ENCODE peak calls at places on chromosome 3, in nine cellular contexts. K is heart right ventricle; D is PC-3; Y is cardiac muscle cell; C is aorta; O is IMR-90; J is GM23248; U is CD4-positive, alpha-beta memory T cell; Q is stomach. L is an unnamed sample. For H3K36me3 and H3K9me3, the result is how much of the 10 kb centered on the place peaks cover.

GRCh38 chr3:29440321-29441019 is 159.6 kb downstream of the RBMS3 start:
- DNase-seq in K (no peak), D (peak), Y (peak), C (no peak), O (no peak), J (no peak), U (no peak), Q (no peak), L (no peak)

GRCh38 chr3:179146911-179147570 is 1.1 kb upstream of the PIK3CA start:
- DNase-seq in K (peak), D (peak), Y (peak), C (no peak), O (peak), J (peak), U (peak), Q (no peak), L (peak)

GRCh38 chr3:34948431-34948971 is 690.8 kb upstream of the ARPP21 start:
- DNase-seq in K (no peak), D (no peak), Y (no peak), C (no peak), O (no peak), J (no peak), U (no peak), Q (no peak), L (no peak)

GRCh38 chr3:54917862-54918261 is 10.0 kb downstream of the LRTM1 start:
- DNase-seq in K (no peak), D (peak), Y (no peak), C (no peak), O (no peak), J (peak), U (no peak), Q (no peak), L (no peak)

GRCh38 chr3:36416660-36417059 is 36.4 kb downstream of the STAC start:
- DNase-seq in K (no peak), D (peak), Y (no peak), C (no peak), O (no peak), J (no peak), U (no peak), Q (no peak), L (no peak)

GRCh38 chr3:76383781-76384180 is 598.4 kb upstream of the ZNF717 start:
- DNase-seq in K (peak), D (no peak), Y (peak), C (no peak), O (no peak), J (no peak), U (no peak), Q (no peak), L (no peak)

GRCh38 chr3:133884547-133885240 is 11.0 kb downstream of the RAB6B start:
- DNase-seq in K (no peak), D (no peak), Y (no peak), C (no peak), O (no peak), J (no peak), U (no peak), Q (no peak), L (no peak)

GRCh38 chr3:181567446-181568075 is 144.2 kb upstream of the SOX2 start:
- DNase-seq in K (no peak), D (no peak), Y (no peak), C (no peak), O (no peak), J (peak), U (no peak), Q (no peak), L (no peak)

GRCh38 chr3:8556470-8556869 is 54.8 kb downstream of the LMCD1 start:
- DNase-seq in K (no peak), D (no peak), Y (no peak), C (no peak), O (no peak), J (no peak), U (no peak), Q (no peak), L (no peak)

GRCh38 chr3:195150194-195151118 is 120.5 kb downstream of the XXYLT1 start:
- DNase-seq in K (peak), D (peak), Y (peak), C (peak), O (peak), J (peak), U (no peak), Q (peak), L (peak)

GRCh38 chr3:63076357-63076756 is 201.1 kb upstream of the CADPS start:
- DNase-seq in K (no peak), D (no peak), Y (no peak), C (no peak), O (no peak), J (no peak), U (no peak), Q (no peak), L (no peak)

GRCh38 chr3:131233900-131234667 is 147.5 kb upstream of the NUDT16 start:
- DNase-seq in K (no peak), D (no peak), Y (no peak), C (no peak), O (no peak), J (no peak), U (no peak), Q (no peak), L (no peak)

GRCh38 chr3:61387817-61388216 is 136.6 kb upstream of the FHIT start:
- DNase-seq in K (no peak), D (no peak), Y (no peak), C (no peak), O (no peak), J (no peak), U (no peak), Q (no peak), L (no peak)

GRCh38 chr3:99250821-99251355 is 349.4 kb upstream of the DCBLD2 start:
- DNase-seq in K (no peak), D (no peak), Y (peak), C (no peak), O (no peak), J (peak), U (no peak), Q (no peak), L (no peak)

GRCh38 chr3:169984287-169984686 is 17.7 kb downstream of the SEC62 start:
- DNase-seq in K (no peak), D (no peak), Y (no peak), C (no peak), O (no peak), J (no peak), U (no peak), Q (peak), L (no peak)

GRCh38 chr3:72698154-72698917 is 149.9 kb downstream of the SHQ1 start:
- DNase-seq in K (no peak), D (no peak), Y (no peak), C (no peak), O (no peak), J (no peak), U (no peak), Q (no peak), L (no peak)

GRCh38 chr3:114659109-114660081 is 365.6 kb downstream of the TIGIT start:
- DNase-seq in K (peak), D (no peak), Y (no peak), C (no peak), O (no peak), J (peak), U (no peak), Q (peak), L (no peak)

GRCh38 chr3:119514637-119515036 is 16.3 kb downstream of the TIMMDC1 start:
- DNase-seq in K (no peak), D (no peak), Y (no peak), C (no peak), O (no peak), J (no peak), U (no peak), Q (no peak), L (no peak)

GRCh38 chr3:106343841-106344240 is 475.0 kb upstream of the CBLB start:
- DNase-seq in K (no peak), D (no peak), Y (no peak), C (no peak), O (no peak), J (no peak), U (no peak), Q (no peak), L (no peak)

GRCh38 chr3:126125341-126125740 is 41.4 kb upstream of the SLC41A3 start:
- DNase-seq in K (peak), D (no peak), Y (no peak), C (peak), O (no peak), J (no peak), U (no peak), Q (peak), L (no peak)

GRCh38 chr3:154334973-154335420 is 10.7 kb upstream of the DHX36 start:
- DNase-seq in K (no peak), D (peak), Y (peak), C (no peak), O (peak), J (peak), U (peak), Q (no peak), L (no peak)

GRCh38 chr3:158748237-158748828 is 16.1 kb upstream of the RARRES1 start:
- DNase-seq in K (peak), D (peak), Y (no peak), C (peak), O (peak), J (peak), U (no peak), Q (peak), L (no peak)

GRCh38 chr3:35262376-35262775 is 376.9 kb upstream of the ARPP21 start:
- DNase-seq in K (no peak), D (no peak), Y (no peak), C (no peak), O (no peak), J (no peak), U (no peak), Q (no peak), L (no peak)

GRCh38 chr3:12679468-12679867 is 15.6 kb upstream of the RAF1 start:
- DNase-seq in K (no peak), D (peak), Y (no peak), C (no peak), O (peak), J (peak), U (no peak), Q (no peak), L (no peak)

GRCh38 chr3:101936419-101937331 is 87.4 kb downstream of the NFKBIZ start:
- DNase-seq in K (no peak), D (peak), Y (no peak), C (no peak), O (peak), J (peak), U (peak), Q (no peak), L (peak)

GRCh38 chr3:153706706-153707105 is 414.5 kb upstream of the ARHGEF26 start:
- DNase-seq in K (no peak), D (no peak), Y (no peak), C (no peak), O (no peak), J (no peak), U (no peak), Q (no peak), L (no peak)

GRCh38 chr3:172153335-172153861 is 114.0 kb downstream of the FNDC3B start:
- DNase-seq in K (peak), D (peak), Y (peak), C (peak), O (peak), J (peak), U (no peak), Q (peak), L (peak)

GRCh38 chr3:71581451-71581980 is 2.0 kb downstream of the FOXP1 start:
- DNase-seq in K (peak), D (peak), Y (peak), C (peak), O (no peak), J (peak), U (no peak), Q (peak), L (peak)

GRCh38 chr3:13231781-13232515 is 158.7 kb upstream of the IQSEC1 start:
- DNase-seq in K (no peak), D (no peak), Y (peak), C (no peak), O (no peak), J (no peak), U (no peak), Q (no peak), L (no peak)

GRCh38 chr3:196547067-196547466 is 21.3 kb downstream of the WDR53 start:
- DNase-seq in K (no peak), D (no peak), Y (no peak), C (no peak), O (no peak), J (no peak), U (no peak), Q (no peak), L (no peak)

GRCh38 chr3:126208618-126209256 is 28.4 kb upstream of the ALDH1L1 start:
- DNase-seq in K (peak), D (peak), Y (no peak), C (peak), O (peak), J (peak), U (no peak), Q (peak), L (no peak)

GRCh38 chr3:100213891-100214573 is 46.8 kb upstream of the TBC1D23 start:
- DNase-seq in K (no peak), D (peak), Y (no peak), C (no peak), O (peak), J (peak), U (no peak), Q (no peak), L (no peak)

GRCh38 chr3:174169736-174170135 is 689.4 kb upstream of the NAALADL2 start:
- DNase-seq in K (no peak), D (no peak), Y (no peak), C (no peak), O (no peak), J (no peak), U (no peak), Q (no peak), L (no peak)
- H3K36me3 ChIP-seq in K (under half), D (under half), Y (under half), C (under half), O (under half), J (under half), U (under half), Q (under half), L (under half)

GRCh38 chr3:127645371-127646015 is 16.5 kb downstream of the PODXL2 start:
- DNase-seq in K (no peak), D (no peak), Y (no peak), C (no peak), O (no peak), J (no peak), U (no peak), Q (no peak), L (no peak)

GRCh38 chr3:127647171-127647884 is 18.3 kb downstream of the PODXL2 start:
- DNase-seq in K (no peak), D (no peak), Y (peak), C (no peak), O (no peak), J (no peak), U (no peak), Q (no peak), L (no peak)

GRCh38 chr3:127640031-127640355 is 11.0 kb downstream of the PODXL2 start:
- DNase-seq in K (no peak), D (no peak), Y (no peak), C (no peak), O (no peak), J (no peak), U (no peak), Q (no peak), L (no peak)

GRCh38 chr3:127646501-127647046 is 17.6 kb downstream of the PODXL2 start:
- DNase-seq in K (no peak), D (no peak), Y (no peak), C (no peak), O (no peak), J (peak), U (no peak), Q (no peak), L (no peak)

GRCh38 chr3:127644641-127645040 is 15.7 kb downstream of the PODXL2 start:
- DNase-seq in K (no peak), D (no peak), Y (no peak), C (no peak), O (no peak), J (no peak), U (no peak), Q (no peak), L (no peak)
- H3K27ac ChIP-seq in K (no peak), D (no peak), Y (no peak), C (no peak), O (no peak), J (no peak), U (no peak), Q (no peak), L (no peak)

DNA sequence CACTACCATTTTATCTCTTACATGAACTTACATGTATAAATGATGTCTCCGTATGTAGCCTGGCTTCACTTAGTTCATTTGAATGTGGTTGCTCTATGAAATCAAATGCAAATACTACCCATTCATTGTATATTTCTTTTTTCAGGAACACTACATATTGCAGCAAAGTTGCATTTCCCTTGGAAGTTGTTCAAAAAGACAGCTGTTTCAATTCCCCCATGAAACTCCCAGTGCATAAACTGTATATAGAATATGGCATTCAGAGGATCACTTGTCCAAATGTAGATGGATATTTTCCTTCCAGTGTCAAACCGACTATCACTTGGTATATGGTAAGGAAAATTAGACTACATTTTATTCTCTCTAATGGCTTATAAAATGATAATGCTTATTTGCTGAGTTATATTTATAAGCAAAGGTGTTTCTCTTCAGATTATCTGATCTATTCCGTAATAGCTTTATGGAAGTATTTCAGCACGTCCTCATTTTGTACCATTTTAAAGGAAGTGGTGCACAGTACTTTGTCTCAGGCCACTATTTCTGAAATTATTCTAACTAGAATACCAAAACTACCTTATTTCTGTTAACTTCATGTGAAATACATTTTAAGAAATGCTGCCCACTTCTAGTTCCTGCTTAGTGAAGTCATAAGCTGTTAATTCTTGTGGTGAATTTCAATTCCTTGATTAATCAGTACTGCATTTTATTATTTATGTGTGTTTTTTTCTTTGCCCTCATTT is 95.1 kb downstream of the IL1RAP start:
- DNase-seq in K (no peak), D (no peak), Y (no peak), C (no peak), O (peak), J (no peak), U (no peak), Q (no peak), L (no peak)
- H3K9me3 ChIP-seq in K (under half), D (under half), Y (under half), C (under half), O (under half), J (under half), U (under half), Q (under half), L (under half)

GRCh38 chr3:52527039-52527731 is 6.5 kb downstream of the NT5DC2 start:
- DNase-seq in K (no peak), D (no peak), Y (no peak), C (peak), O (no peak), J (no peak), U (no peak), Q (no peak), L (no peak)
- H3K36me3 ChIP-seq in K (under half), D (under half), Y (under half), C (under half), O (half or more), J (under half), U (under half), Q (half or more), L (under half)

GRCh38 chr3:31531992-31532586 is 636 bp upstream of the STT3B start:
- DNase-seq in K (peak), D (peak), Y (peak), C (peak), O (peak), J (peak), U (peak), Q (peak), L (peak)

GRCh38 chr3:31536417-31536991 is 3.8 kb downstream of the STT3B start:
- DNase-seq in K (no peak), D (no peak), Y (no peak), C (no peak), O (no peak), J (peak), U (no peak), Q (no peak), L (peak)

GRCh38 chr3:31532587-31533168 is at the start of gene STT3B:
- DNase-seq in K (peak), D (peak), Y (peak), C (peak), O (peak), J (peak), U (no peak), Q (peak), L (peak)

GRCh38 chr3:31533169-31533870 is 595 bp downstream of the STT3B start:
- DNase-seq in K (peak), D (peak), Y (peak), C (peak), O (peak), J (peak), U (peak), Q (peak), L (no peak)

DNA sequence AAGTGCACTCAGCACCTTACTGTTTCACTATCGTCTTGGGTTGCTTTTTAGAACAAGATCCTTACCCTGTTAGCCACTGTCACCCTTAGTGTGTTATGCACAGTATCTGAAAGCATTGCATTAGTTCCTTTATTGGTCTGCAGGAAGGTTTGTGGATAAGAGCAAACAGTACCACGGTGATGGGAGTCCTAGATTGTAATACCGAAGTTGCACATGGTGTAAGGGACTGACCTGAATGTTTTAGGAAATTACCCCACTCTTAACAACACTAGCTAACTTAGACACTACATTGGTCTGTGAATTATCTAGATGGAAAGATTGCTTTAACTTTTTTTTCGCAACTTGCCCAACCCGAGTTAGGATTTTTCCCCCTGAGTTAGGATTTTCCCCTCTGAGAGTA is 1.3 kb downstream of the STT3B start:
- DNase-seq in K (no peak), D (peak), Y (peak), C (no peak), O (peak), J (peak), U (peak), Q (no peak), L (no peak)
- H3K27ac ChIP-seq in K (peak), D (no peak), Y (peak), C (no peak), O (peak), J (peak), U (peak), Q (peak), L (peak)

GRCh38 chr3:111848778-111849177 is 10.3 kb upstream of the PHLDB2 start:
- DNase-seq in K (no peak), D (peak), Y (no peak), C (no peak), O (no peak), J (no peak), U (no peak), Q (no peak), L (no peak)

GRCh38 chr3:111848246-111848645 is 10.8 kb upstream of the PHLDB2 start:
- DNase-seq in K (no peak), D (no peak), Y (no peak), C (no peak), O (no peak), J (peak), U (no peak), Q (no peak), L (no peak)

GRCh38 chr3:111850481-111850880 is 8.6 kb upstream of the PHLDB2 start:
- DNase-seq in K (no peak), D (peak), Y (no peak), C (no peak), O (peak), J (peak), U (no peak), Q (no peak), L (no peak)

GRCh38 chr3:111845996-111846395 is 13.1 kb upstream of the PHLDB2 start:
- DNase-seq in K (no peak), D (no peak), Y (no peak), C (no peak), O (peak), J (peak), U (no peak), Q (no peak), L (no peak)

GRCh38 chr3:111846717-111847116 is 12.3 kb upstream of the PHLDB2 start:
- DNase-seq in K (no peak), D (peak), Y (no peak), C (no peak), O (peak), J (peak), U (no peak), Q (no peak), L (no peak)
- H3K9me3 ChIP-seq in K (under half), D (under half), Y (under half), C (under half), O (under half), J (under half), U (under half), Q (under half), L (under half)